ENCODE peak calls at places on chromosomes 13 and 19, in seven cellular contexts. Z is PC-3, P is AG04450, N is body of pancreas, Y is IMR-90, B is fibroblast of pulmonary artery, S is BJ. G is an unnamed sample.

GRCh38 chr13:99659234-99659633 is 158.0 kb downstream of the TM9SF2 start:
- DNase-seq in S (no peak), P (no peak), N (no peak), B (no peak), Y (no peak), Z (no peak), G (no peak)

GRCh38 chr13:46527237-46527636 is 25.7 kb upstream of the LRCH1 start:
- DNase-seq in P (no peak), B (no peak), S (no peak), Z (peak), N (no peak), Y (no peak), G (no peak)

GRCh38 chr19:48061401-48062344 is 17.8 kb upstream of the CABP5 start:
- DNase-seq in B (no peak), Y (no peak), N (no peak), Z (no peak), S (no peak), P (no peak), G (no peak)

GRCh38 chr13:113579686-113580085 is 4.9 kb upstream of the TFDP1 start:
- DNase-seq in B (no peak), Y (no peak), P (no peak), N (no peak), Z (no peak), S (no peak), G (no peak)

GRCh38 chr19:51799311-51799997 is 4.5 kb downstream of the FPR3 start:
- DNase-seq in S (peak), Y (peak), Z (peak), P (peak), N (peak), B (peak), G (peak)

GRCh38 chr13:24085662-24086061 is 74.9 kb upstream of the SPATA13 start:
- DNase-seq in S (no peak), Y (no peak), B (no peak), N (peak), P (no peak), Z (peak), G (no peak)

GRCh38 chr19:48368942-48369341 is 4.8 kb downstream of the SYNGR4 start:
- DNase-seq in P (no peak), Z (no peak), Y (no peak), B (no peak), S (no peak), N (peak), G (no peak)

GRCh38 chr19:55670280-55671053 is 4.6 kb upstream of the EPN1 start:
- DNase-seq in N (no peak), B (no peak), Z (no peak), P (no peak), S (no peak), Y (peak), G (no peak)

GRCh38 chr19:13842294-13843103 is 34.4 kb upstream of the NANOS3 start:
- DNase-seq in B (peak), N (peak), Y (peak), S (no peak), P (no peak), Z (peak), G (no peak)

GRCh38 chr19:23992348-23992747 is 77.7 kb downstream of the ZNF726 start:
- DNase-seq in Y (no peak), S (no peak), N (no peak), Z (no peak), B (no peak), P (no peak), G (no peak)

GRCh38 chr19:23999821-24000610 is 85.3 kb downstream of the ZNF726 start:
- DNase-seq in Z (no peak), P (no peak), B (no peak), S (no peak), Y (no peak), N (no peak), G (no peak)

GRCh38 chr19:23998568-23998967 is 83.9 kb downstream of the ZNF726 start:
- DNase-seq in P (no peak), S (no peak), N (no peak), Y (no peak), Z (no peak), B (no peak), G (no peak)

GRCh38 chr19:24000656-24001055 is 86.0 kb downstream of the ZNF726 start:
- DNase-seq in Y (no peak), B (no peak), S (no peak), Z (no peak), P (no peak), N (no peak), G (no peak)

DNA sequence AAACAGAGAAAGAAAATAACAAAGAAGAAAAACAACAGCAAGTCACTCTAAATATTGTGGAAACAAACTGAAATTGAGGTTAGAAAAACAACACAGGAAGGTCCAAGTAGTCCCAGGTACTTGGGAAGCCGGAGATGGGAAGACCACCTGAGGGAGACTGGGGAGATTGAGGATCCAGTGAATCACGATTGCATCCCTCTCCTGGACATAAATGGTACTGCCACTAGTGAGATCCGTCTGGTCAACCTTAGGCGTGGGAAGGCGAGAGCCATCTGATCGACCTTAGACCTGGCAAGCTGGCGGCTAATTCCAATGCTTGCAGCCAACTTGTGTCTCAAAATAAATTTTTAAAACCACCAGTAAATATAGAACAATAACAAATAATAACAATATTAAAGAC is 81.9 kb downstream of the ZNF726 start:
- DNase-seq in Z (peak), B (no peak), Y (no peak), N (no peak), P (no peak), S (no peak), G (no peak)
- TF ChIP-seq CTCF in Z (peak), B (peak), Y (peak), N (peak), P (peak), S (peak), G (no peak)

DNA sequence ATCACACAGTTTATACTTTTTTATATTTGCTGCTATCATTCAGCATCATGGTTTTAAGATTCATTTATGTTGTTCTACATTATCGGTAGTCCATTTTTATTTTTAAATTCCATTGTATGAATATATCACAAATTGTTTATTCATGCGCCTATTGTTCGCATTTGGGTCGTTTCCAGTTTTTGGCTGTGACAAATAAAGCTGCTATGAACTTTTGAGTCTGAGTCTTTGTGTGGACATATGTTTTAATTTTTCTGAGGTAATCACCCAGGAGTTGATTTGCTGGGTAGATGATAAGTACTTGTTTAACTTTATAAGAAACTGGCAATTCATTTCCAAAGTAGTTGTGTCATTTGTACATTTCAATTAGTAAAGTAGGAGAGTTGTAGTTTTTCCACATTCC is 74.2 kb upstream of the CSNK1A1L start:
- DNase-seq in P (no peak), B (peak), Y (no peak), S (no peak), N (no peak), Z (no peak), G (no peak)
- TF ChIP-seq CTCF in P (no peak), B (no peak), Y (no peak), S (no peak), N (no peak), Z (no peak), G (no peak)

GRCh38 chr13:42498521-42498920 is 75.4 kb upstream of the TNFSF11 start:
- DNase-seq in Z (no peak), S (no peak), B (no peak), P (no peak), Y (no peak), N (no peak), G (no peak)
- TF ChIP-seq CTCF in Z (no peak), S (no peak), B (no peak), P (no peak), Y (no peak), N (no peak), G (no peak)

GRCh38 chr19:57141699-57142098 is 3.3 kb downstream of the ZIM3 start:
- DNase-seq in N (no peak), Y (no peak), P (no peak), Z (no peak), B (no peak), S (no peak), G (no peak)

GRCh38 chr19:57135797-57136196 is 9.2 kb downstream of the ZIM3 start:
- DNase-seq in B (no peak), P (no peak), Z (no peak), N (no peak), Y (no peak), S (no peak), G (no peak)
- TF ChIP-seq CTCF in B (no peak), P (no peak), Z (no peak), N (no peak), Y (no peak), S (no peak), G (no peak)

DNA sequence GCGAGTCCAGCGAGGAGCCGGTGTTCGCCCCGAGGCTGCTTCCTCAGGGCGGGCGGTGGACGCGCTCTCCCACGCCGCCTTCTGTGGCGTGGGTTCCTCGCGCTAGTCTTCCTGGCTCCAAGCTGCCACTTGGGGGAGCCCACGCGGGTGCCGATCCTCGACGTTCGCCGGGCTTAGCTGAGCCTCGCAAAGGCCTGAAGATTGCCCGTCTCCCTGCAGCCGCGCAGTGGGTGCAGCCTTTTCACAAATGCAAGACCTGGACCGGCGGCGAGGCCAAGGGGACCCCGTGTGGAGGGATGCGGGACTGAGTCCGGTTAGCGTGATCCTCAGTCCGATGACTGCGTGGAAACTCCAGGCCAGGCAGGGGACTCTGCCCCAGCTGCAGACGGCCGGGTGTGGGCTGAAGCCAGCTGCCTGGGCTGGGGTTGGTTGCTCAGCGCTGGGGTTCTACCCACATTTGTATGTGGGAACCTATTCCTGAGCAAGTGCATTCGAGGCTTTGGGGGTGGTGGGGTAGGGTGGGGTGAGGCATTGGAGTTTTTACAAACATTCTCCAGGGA is 16.6 kb upstream of the LRP3 start:
- DNase-seq in B (no peak), Z (peak), P (no peak), S (no peak), N (no peak), Y (no peak), G (no peak)
- TF ChIP-seq CTCF in B (peak), Z (peak), P (peak), S (peak), N (peak), Y (peak), G (peak)

G was measured in AG09319.